ENCODE peak calls at places on chromosomes 1 and 21, in eight cellular contexts. Z, V, N, L, J, A, Y and T are unnamed samples.

GRCh38 chr1:93840956-93841482 is 38.0 kb downstream of the DNTTIP2 start:
- DNase-seq in Z (no peak), V (no peak), N (no peak), L (no peak), J (no peak), A (no peak), Y (no peak), T (no peak)

GRCh38 chr1:79604490-79605198 is 598.1 kb upstream of the ADGRL4 start:
- DNase-seq in Z (no peak), V (no peak), N (no peak), L (no peak), J (no peak), A (peak), Y (no peak), T (no peak)

GRCh38 chr1:38059632-38060286 is 13.2 kb upstream of the POU3F1 start:
- DNase-seq in Z (no peak), V (no peak), N (no peak), L (no peak), J (peak), A (no peak), Y (no peak), T (peak)

GRCh38 chr1:167135281-167135840 is 41.5 kb downstream of the STYXL2 start:
- DNase-seq in Z (no peak), V (no peak), N (no peak), L (no peak), J (peak), A (peak), Y (no peak), T (no peak)

GRCh38 chr1:150692720-150693119 is 4.2 kb downstream of the GOLPH3L start:
- DNase-seq in Z (peak), V (no peak), N (no peak), L (no peak), J (no peak), A (no peak), Y (no peak), T (no peak)

GRCh38 chr1:37038079-37038702 is 3.9 kb upstream of the GRIK3 start:
- DNase-seq in Z (peak), V (no peak), N (no peak), L (no peak), J (peak), A (peak), Y (no peak), T (no peak)

GRCh38 chr21:21045538-21045937 is 47.3 kb downstream of the NCAM2 start:
- DNase-seq in Z (no peak), V (no peak), N (no peak), L (no peak), J (no peak), A (no peak), Y (no peak), T (no peak)

GRCh38 chr1:64965239-64966157 is 851 bp downstream of the JAK1 start:
- DNase-seq in Z (peak), V (peak), N (peak), L (peak), J (peak), A (peak), Y (peak), T (peak)

GRCh38 chr1:119279441-119280415 is 88.9 kb upstream of the HAO2 start:
- DNase-seq in Z (peak), V (no peak), N (no peak), L (no peak), J (no peak), A (peak), Y (no peak), T (peak)